ENCODE peak calls at places on chromosome 16, in nine cellular contexts. Y is RWPE1, T is right lobe of liver, L is glutamatergic neuron, C is Calu3, A is ovary, J is thoracic aorta, B is heart right ventricle, Q is pancreas. V is an unnamed sample.

GRCh38 chr16:57538235-57538711 is 1.9 kb upstream of the CCDC102A start:
- DNase-seq in Y (no peak), T (no peak), L (no peak), C (no peak), A (no peak), J (no peak), B (no peak), Q (no peak), V (peak; percentile 14)

GRCh38 chr16:59412275-59412841 is 678.2 kb upstream of the GOT2 start:
- DNase-seq in Y (peak; percentile 3), T (no peak), L (no peak), C (no peak), A (no peak), J (no peak), B (no peak), Q (no peak), V (no peak)

GRCh38 chr16:58329147-58329546 is 34.3 kb upstream of the PRSS54 start:
- DNase-seq in Y (peak; percentile 49), T (no peak), L (no peak), C (peak; percentile 12), A (no peak), J (no peak), B (no peak), Q (no peak), V (no peak)

GRCh38 chr16:48576927-48577326 is 33.1 kb downstream of the N4BP1 start:
- DNase-seq in Y (no peak), T (no peak), L (no peak), C (peak; percentile 21), A (no peak), J (no peak), B (no peak), Q (no peak), V (no peak)

GRCh38 chr16:14364386-14365199 is 265.5 kb downstream of the PARN start:
- DNase-seq in Y (peak; percentile 74), T (peak; percentile 52), L (no peak), C (peak; percentile 74), A (no peak), J (no peak), B (no peak), Q (no peak), V (no peak)

GRCh38 chr16:54239441-54239840 is 47.1 kb downstream of the IRX3 start:
- DNase-seq in Y (no peak), T (no peak), L (no peak), C (no peak), A (no peak), J (no peak), B (peak; percentile 37), Q (no peak), V (no peak)

GRCh38 chr16:9090101-9090959 is 1.1 kb upstream of the HAPSTR1 start:
- DNase-seq in Y (no peak), T (peak; percentile 60), L (peak; percentile 54), C (peak; percentile 50), A (peak; percentile 56), J (no peak), B (peak; percentile 54), Q (peak; percentile 81), V (no peak)

GRCh38 chr16:78606572-78606971 is 507.1 kb downstream of the WWOX start:
- DNase-seq in Y (no peak), T (no peak), L (no peak), C (no peak), A (no peak), J (no peak), B (no peak), Q (no peak), V (no peak)

GRCh38 chr16:85637808-85638186 is 24.7 kb downstream of the GSE1 start:
- DNase-seq in Y (no peak), T (no peak), L (no peak), C (no peak), A (no peak), J (no peak), B (peak; percentile 54), Q (peak; percentile 90), V (no peak)

GRCh38 chr16:8665529-8665928 is 8.9 kb upstream of the ABAT start:
- DNase-seq in Y (no peak), T (no peak), L (no peak), C (no peak), A (no peak), J (no peak), B (no peak), Q (no peak), V (no peak)

GRCh38 chr16:89155184-89155679 is 16.3 kb upstream of the CDH15 start:
- DNase-seq in Y (no peak), T (no peak), L (no peak), C (no peak), A (peak; percentile 66), J (peak; percentile 18), B (peak; percentile 74), Q (no peak), V (no peak)

GRCh38 chr16:15742716-15743115 is 92.7 kb downstream of the NDE1 start:
- DNase-seq in Y (no peak), T (no peak), L (no peak), C (no peak), A (no peak), J (no peak), B (no peak), Q (no peak), V (no peak)

GRCh38 chr16:47503936-47504335 is 42.8 kb downstream of the PHKB start:
- DNase-seq in Y (peak; percentile 49), T (no peak), L (no peak), C (no peak), A (no peak), J (no peak), B (no peak), Q (no peak), V (no peak)

GRCh38 chr16:79776243-79776884 is 175.8 kb upstream of the MAF start:
- DNase-seq in Y (no peak), T (no peak), L (peak; percentile 46), C (no peak), A (peak; percentile 70), J (no peak), B (peak; percentile 23), Q (no peak), V (no peak)

GRCh38 chr16:68499011-68499410 is 40.1 kb upstream of the ZFP90 start:
- DNase-seq in Y (no peak), T (no peak), L (no peak), C (no peak), A (no peak), J (no peak), B (no peak), Q (peak; percentile 42), V (no peak)

GRCh38 chr16:81263470-81264200 is 25.1 kb downstream of the BCO1 start:
- DNase-seq in Y (no peak), T (no peak), L (no peak), C (no peak), A (peak; percentile 71), J (no peak), B (no peak), Q (no peak), V (no peak)
- TF ChIP-seq CTCF in Y (no peak), T (no peak), L (no peak), C (no peak), A (no peak), J (no peak), B (no peak), Q (no peak), V (no peak)

DNA sequence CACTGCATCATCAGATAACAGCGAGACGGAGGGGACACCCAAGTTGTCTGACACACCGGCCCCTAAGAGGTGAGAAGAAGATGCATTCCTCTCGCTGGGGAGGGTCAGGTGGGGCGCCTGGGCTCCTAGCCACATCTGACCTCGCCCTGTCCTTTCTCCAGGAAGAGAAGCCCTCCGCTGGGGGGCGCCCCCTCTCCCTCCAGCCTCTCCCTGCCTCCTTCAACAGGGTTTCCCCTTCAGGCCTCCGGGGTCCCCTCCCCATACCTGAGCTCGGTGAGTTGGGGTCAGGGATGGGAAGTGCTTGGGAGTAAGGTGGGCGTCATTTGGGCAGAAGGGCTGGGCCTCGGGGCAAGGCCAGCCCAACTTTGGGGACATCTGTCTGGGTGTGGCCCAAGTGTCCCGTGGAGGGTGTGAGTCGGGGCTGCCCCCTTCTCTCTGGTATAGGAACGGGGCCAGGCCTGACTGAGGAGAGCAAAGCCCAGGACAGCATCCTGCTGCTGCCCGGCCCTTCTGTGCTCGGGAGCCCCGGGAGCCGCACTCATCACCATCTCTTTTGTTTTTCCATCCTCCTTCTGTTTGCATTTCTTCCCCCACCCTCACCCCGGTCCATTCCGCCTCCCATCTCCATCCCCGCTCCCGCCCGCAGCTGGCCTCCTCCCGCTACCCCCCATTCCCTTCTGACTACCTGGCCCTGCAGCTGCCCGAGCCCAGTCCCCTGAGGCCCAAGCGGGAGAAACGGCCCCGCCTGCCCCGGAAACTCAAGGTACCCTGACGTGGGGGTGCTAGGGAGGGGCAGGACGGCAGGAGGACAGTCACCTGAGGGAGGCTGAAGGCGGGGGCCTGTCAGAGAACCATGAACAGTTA is 5.0 kb downstream of the INO80E start:
- DNase-seq in Y (no peak), T (no peak), L (peak; percentile 48), C (no peak), A (no peak), J (no peak), B (no peak), Q (peak; percentile 64), V (no peak)
- TF ChIP-seq CTCF in Y (no peak), T (no peak), L (no peak), C (no peak), A (no peak), J (no peak), B (no peak), Q (no peak), V (no peak)

DNA sequence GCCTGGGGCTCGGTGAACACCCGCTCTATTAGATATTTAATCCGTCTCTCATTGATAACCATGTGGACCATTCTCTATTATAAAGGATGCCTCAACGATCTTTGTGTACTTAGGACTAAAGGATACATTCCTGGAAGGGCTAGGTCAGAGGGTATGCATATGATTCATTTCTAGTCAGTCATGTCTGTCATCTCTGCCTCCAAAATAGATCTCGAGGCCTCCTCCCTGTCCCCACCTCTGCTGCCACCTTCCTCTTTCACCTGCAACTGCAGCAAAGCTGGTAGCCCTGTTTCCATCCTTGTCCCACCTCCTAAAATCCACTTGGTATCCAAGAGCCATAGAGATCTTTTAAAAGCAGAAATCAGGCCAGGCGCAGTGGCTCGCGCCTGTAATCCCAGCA is 121.5 kb downstream of the KATNIP start:
- DNase-seq in Y (peak; percentile 31), T (no peak), L (no peak), C (no peak), A (no peak), J (no peak), B (no peak), Q (no peak), V (no peak)
- TF ChIP-seq CTCF in Y (no peak), T (no peak), L (no peak), C (no peak), A (no peak), J (no peak), B (no peak), Q (no peak), V (no peak)

DNA sequence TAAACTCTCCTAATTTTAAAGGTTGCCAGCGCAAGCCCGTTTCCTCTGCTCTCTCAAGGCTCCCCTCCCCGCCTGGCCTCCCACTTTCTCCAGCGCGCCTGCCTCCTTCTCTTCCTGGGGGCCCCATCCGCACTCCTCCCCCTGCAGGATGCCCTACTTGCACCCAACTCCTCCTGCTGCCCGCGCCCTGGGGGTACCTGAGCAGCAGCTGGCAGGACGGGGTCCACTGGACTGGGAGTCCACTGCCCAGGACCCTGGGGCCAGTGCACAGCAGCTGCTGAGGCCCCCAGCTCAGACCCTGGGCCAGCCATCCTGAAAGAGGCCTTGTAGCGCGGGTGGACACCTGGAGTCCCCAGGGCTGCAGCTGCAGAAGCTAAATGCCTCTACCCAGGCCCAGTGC is 1.7 kb upstream of the RAB26 start:
- DNase-seq in Y (no peak), T (no peak), L (no peak), C (no peak), A (no peak), J (no peak), B (no peak), Q (peak; percentile 73), V (no peak)
- TF ChIP-seq CTCF in Y (no peak), T (no peak), L (no peak), C (no peak), A (no peak), J (no peak), B (no peak), Q (no peak), V (no peak)

V was measured in omental fat pad.